ENCODE peak calls at places on chromosome 15, in five cellular contexts. E is mucosa of descending colon, I is sigmoid colon, P is Peyer's patch, G is heart right ventricle. B is an unnamed sample.

GRCh38 chr15:73575636-73576247 is 57.4 kb downstream of the NPTN start:
- DNase-seq in E (no peak), I (peak; percentile 70), P (no peak), G (peak; percentile 54), B (peak; percentile 70)

GRCh38 chr15:77857419-77857818 is 220.1 kb downstream of the TBC1D2B start:
- DNase-seq in E (no peak), I (peak; percentile 39), P (no peak), G (no peak), B (peak; percentile 49)

GRCh38 chr15:70083946-70084345 is 13.8 kb downstream of the TLE3 start:
- DNase-seq in E (no peak), I (no peak), P (no peak), G (no peak), B (no peak)

GRCh38 chr15:82298520-82298919 is 35.9 kb downstream of the SAXO2 start:
- DNase-seq in E (peak; percentile 19), I (no peak), P (no peak), G (no peak), B (peak; percentile 58)

GRCh38 chr15:36294359-36294758 is 285.1 kb upstream of the CDIN1 start:
- DNase-seq in E (no peak), I (no peak), P (no peak), G (no peak), B (no peak)

GRCh38 chr15:85694086-85694485 is 100.6 kb downstream of the KLHL25 start:
- DNase-seq in E (no peak), I (no peak), P (no peak), G (no peak), B (no peak)

GRCh38 chr15:85642693-85643058 is 152.0 kb downstream of the KLHL25 start:
- DNase-seq in E (peak; percentile 48), I (peak; percentile 91), P (no peak), G (peak; percentile 85), B (no peak)

GRCh38 chr15:61051570-61052031 is 177.5 kb downstream of the RORA start:
- DNase-seq in E (peak; percentile 49), I (peak; percentile 71), P (no peak), G (peak; percentile 49), B (no peak)

GRCh38 chr15:73633991-73634495 is 854 bp upstream of the NPTN start:
- DNase-seq in E (no peak), I (no peak), P (no peak), G (no peak), B (no peak)

GRCh38 chr15:43198992-43199391 is 13.8 kb downstream of the CCNDBP1 start:
- DNase-seq in E (no peak), I (no peak), P (no peak), G (no peak), B (no peak)

GRCh38 chr15:47803767-47804166 is 86.5 kb downstream of the SEMA6D start:
- DNase-seq in E (no peak), I (no peak), P (no peak), G (no peak), B (no peak)

GRCh38 chr15:58501636-58502178 is 69.9 kb downstream of the LIPC start:
- DNase-seq in E (no peak), I (no peak), P (no peak), G (no peak), B (no peak)

GRCh38 chr15:99683000-99683670 is 50.1 kb downstream of the LYSMD4 start:
- DNase-seq in E (no peak), I (no peak), P (no peak), G (no peak), B (no peak)
- H3K9me3 ChIP-seq in E (no peaks in the 10 kb centered on the region), I (no peaks in the 10 kb centered on the region), P (no peaks in the 10 kb centered on the region), G (peaks cover 24% of the 10 kb centered on the region), B (peaks cover 8% of the 10 kb centered on the region)

GRCh38 chr15:48941913-48942312 is 21.8 kb downstream of the SHC4 start:
- DNase-seq in E (no peak), I (no peak), P (no peak), G (no peak), B (no peak)

GRCh38 chr15:48945386-48945785 is 18.3 kb downstream of the SHC4 start:
- DNase-seq in E (no peak), I (no peak), P (no peak), G (no peak), B (no peak)

GRCh38 chr15:48946088-48946839 is 17.5 kb downstream of the SHC4 start:
- DNase-seq in E (no peak), I (no peak), P (no peak), G (no peak), B (no peak)

GRCh38 chr15:48946840-48947187 is 16.9 kb downstream of the SHC4 start:
- DNase-seq in E (no peak), I (no peak), P (no peak), G (no peak), B (no peak)
- H3K9me3 ChIP-seq in E (no peaks in the 10 kb centered on the region), I (no peaks in the 10 kb centered on the region), P (no peaks in the 10 kb centered on the region), G (no peaks in the 10 kb centered on the region), B (no peaks in the 10 kb centered on the region)

DNA sequence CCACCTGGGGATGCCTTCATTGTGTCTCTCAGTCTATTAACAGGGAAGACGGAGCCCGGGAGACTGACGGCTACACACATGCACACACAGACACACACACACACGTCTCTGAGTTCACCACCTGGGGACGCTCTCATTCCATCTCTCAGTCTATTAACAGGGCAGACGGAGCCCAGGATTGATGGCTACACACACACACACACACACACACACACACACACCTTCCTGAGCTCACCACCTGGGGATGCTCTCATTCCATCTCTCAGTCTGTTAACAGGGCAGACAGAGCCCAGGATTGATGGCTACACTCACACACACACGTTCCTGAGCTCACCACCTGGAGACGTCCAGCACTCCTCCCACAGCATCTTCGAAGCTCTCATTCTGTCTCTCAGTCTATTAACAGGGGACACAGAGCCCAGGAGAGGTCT is 143.9 kb downstream of the OR4M2 start:
- DNase-seq in E (no peak), I (peak; percentile 37), P (no peak), G (no peak), B (peak; percentile 43)
- H3K9me3 ChIP-seq in E (peaks cover 66% of the 10 kb centered on the region), I (no peaks in the 10 kb centered on the region), P (no peaks in the 10 kb centered on the region), G (no peaks in the 10 kb centered on the region), B (no peaks in the 10 kb centered on the region)

DNA sequence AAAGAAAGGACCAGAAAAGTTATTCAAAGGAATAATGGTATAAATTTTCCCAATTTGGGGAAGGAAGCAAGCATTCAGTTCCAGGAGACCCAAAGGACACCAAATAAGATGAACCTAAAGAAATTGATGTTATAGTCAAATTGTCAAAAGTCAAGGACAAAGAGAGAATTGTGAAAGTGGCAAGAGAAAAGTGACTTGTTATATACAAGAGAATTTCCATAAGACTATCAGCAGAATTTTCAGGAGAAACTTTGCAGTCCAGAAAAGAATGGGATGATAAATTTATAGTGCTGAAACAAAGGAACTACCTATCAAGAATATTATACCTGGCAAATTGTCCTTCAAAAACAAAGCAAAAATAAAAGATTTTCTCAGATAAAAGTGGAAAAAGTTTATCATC is 43.8 kb upstream of the FOXB1 start:
- DNase-seq in E (no peak), I (no peak), P (no peak), G (no peak), B (no peak)
- H3K9me3 ChIP-seq in E (peaks cover 24% of the 10 kb centered on the region), I (peaks cover 18% of the 10 kb centered on the region), P (peaks cover 24% of the 10 kb centered on the region), G (peaks cover 79% of the 10 kb centered on the region), B (peaks cover 14% of the 10 kb centered on the region)

GRCh38 chr15:62270216-62270921 is 105.3 kb upstream of the C2CD4B start:
- DNase-seq in E (no peak), I (no peak), P (no peak), G (no peak), B (no peak)
- H3K9me3 ChIP-seq in E (peaks cover 38% of the 10 kb centered on the region), I (peaks cover 26% of the 10 kb centered on the region), P (peaks cover 31% of the 10 kb centered on the region), G (peaks cover 46% of the 10 kb centered on the region), B (peaks cover 30% of the 10 kb centered on the region)

GRCh38 chr15:23514492-23514891 is 51.0 kb upstream of the MKRN3 start:
- DNase-seq in E (no peak), I (no peak), P (no peak), G (no peak), B (no peak)
- H3K9me3 ChIP-seq in E (peaks cover 10% of the 10 kb centered on the region), I (no peaks in the 10 kb centered on the region), P (no peaks in the 10 kb centered on the region), G (peaks cover 13% of the 10 kb centered on the region), B (no peaks in the 10 kb centered on the region)

DNA sequence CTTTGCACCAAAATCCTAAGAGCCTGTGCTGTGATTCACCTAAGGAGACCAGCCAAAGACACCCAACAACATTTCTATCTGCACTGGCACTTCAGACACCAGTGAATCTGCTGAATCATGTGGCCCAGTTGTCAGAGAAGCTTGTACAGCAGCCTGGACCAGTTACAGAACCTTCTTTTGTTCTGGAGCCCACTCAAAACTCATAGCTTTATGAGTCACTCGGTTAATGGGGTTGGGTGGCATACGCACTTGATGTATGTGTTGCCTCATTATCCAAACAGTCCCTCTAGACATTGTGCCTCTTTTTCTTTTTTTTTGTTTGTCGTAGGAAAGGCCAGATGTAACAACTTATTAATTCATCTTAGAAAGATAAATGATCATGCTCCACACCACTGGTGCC is 25.6 kb upstream of the GOLGA6L2 start:
- DNase-seq in E (no peak), I (no peak), P (no peak), G (no peak), B (no peak)
- H3K9me3 ChIP-seq in E (no peaks in the 10 kb centered on the region), I (no peaks in the 10 kb centered on the region), P (no peaks in the 10 kb centered on the region), G (no peaks in the 10 kb centered on the region), B (no peaks in the 10 kb centered on the region)

GRCh38 chr15:95044780-95045417 is 813.5 kb downstream of the MCTP2 start:
- DNase-seq in E (no peak), I (no peak), P (no peak), G (no peak), B (no peak)

GRCh38 chr15:95043933-95044313 is 812.6 kb downstream of the MCTP2 start:
- DNase-seq in E (no peak), I (no peak), P (no peak), G (no peak), B (no peak)

GRCh38 chr15:95041297-95041696 is 809.9 kb downstream of the MCTP2 start:
- DNase-seq in E (no peak), I (no peak), P (no peak), G (no peak), B (no peak)
- H3K9me3 ChIP-seq in E (no peaks in the 10 kb centered on the region), I (peaks cover 2% of the 10 kb centered on the region), P (peaks cover 4% of the 10 kb centered on the region), G (peaks cover 8% of the 10 kb centered on the region), B (no peaks in the 10 kb centered on the region)

GRCh38 chr15:24678485-24678884 is 2.9 kb downstream of the NPAP1 start:
- DNase-seq in E (no peak), I (no peak), P (no peak), G (no peak), B (no peak)
- H3K9me3 ChIP-seq in E (peaks cover 53% of the 10 kb centered on the region), I (no peaks in the 10 kb centered on the region), P (peaks cover 10% of the 10 kb centered on the region), G (no peaks in the 10 kb centered on the region), B (no peaks in the 10 kb centered on the region)

GRCh38 chr15:22262613-22263020 is 182.3 kb downstream of the OR4M2 start:
- DNase-seq in E (peak; percentile 38), I (no peak), P (no peak), G (no peak), B (peak; percentile 84)

GRCh38 chr15:22257668-22258401 is 177.5 kb downstream of the OR4M2 start:
- DNase-seq in E (no peak), I (no peak), P (no peak), G (no peak), B (no peak)

GRCh38 chr15:22258402-22259150 is 178.2 kb downstream of the OR4M2 start:
- DNase-seq in E (no peak), I (no peak), P (no peak), G (no peak), B (no peak)

GRCh38 chr15:22257047-22257667 is 176.8 kb downstream of the OR4M2 start:
- DNase-seq in E (no peak), I (no peak), P (no peak), G (no peak), B (no peak)

GRCh38 chr15:22259881-22260421 is 179.6 kb downstream of the OR4M2 start:
- DNase-seq in E (no peak), I (no peak), P (no peak), G (no peak), B (no peak)
- H3K9me3 ChIP-seq in E (peaks cover 67% of the 10 kb centered on the region), I (no peaks in the 10 kb centered on the region), P (no peaks in the 10 kb centered on the region), G (no peaks in the 10 kb centered on the region), B (no peaks in the 10 kb centered on the region)